ENCODE peak calls at places on chromosomes 16 and 17, in five cellular contexts. P, K, J, E and G are unnamed samples.
A peak's percentile ranks its signal among the peaks of the same experiment; 100 is the strongest.

GRCh38 chr17:10130733-10131132 is 67.7 kb downstream of the GAS7 start:
- DNase-seq in P (no peak), K (no peak), J (no peak), E (no peak), G (no peak)

GRCh38 chr17:35314415-35315216 is 58.8 kb downstream of the SLFN11 start:
- DNase-seq in K (no peak), E (no peak), J (no peak), P (no peak), G (no peak)

GRCh38 chr16:73172621-73173312 is 124.8 kb upstream of the ZFHX3 start:
- DNase-seq in J (peak; percentile 90), E (no peak), K (peak; percentile 65), P (no peak), G (no peak)

GRCh38 chr17:70879389-70879788 is 710.1 kb downstream of the KCNJ2 start:
- DNase-seq in J (no peak), K (no peak), E (no peak), P (no peak), G (no peak)

GRCh38 chr17:30021708-30022317 is 80.4 kb downstream of the EFCAB5 start:
- DNase-seq in E (peak; percentile 40), K (peak; percentile 54), P (no peak), J (peak; percentile 36), G (no peak)

GRCh38 chr16:16083421-16084156 is 134.2 kb downstream of the ABCC1 start:
- DNase-seq in J (no peak), E (no peak), P (no peak), K (peak; percentile 9), G (peak; percentile 48)

GRCh38 chr17:74332017-74332650 is 6.1 kb downstream of the KIF19 start:
- DNase-seq in E (no peak), K (no peak), J (no peak), P (no peak), G (no peak)

GRCh38 chr16:80592273-80592672 is 51.5 kb downstream of the DYNLRB2 start:
- DNase-seq in E (no peak), J (no peak), P (no peak), K (no peak), G (no peak)

GRCh38 chr17:66414528-66415175 is 112.2 kb downstream of the PRKCA start:
- DNase-seq in E (no peak), J (no peak), P (no peak), K (no peak), G (no peak)

GRCh38 chr16:14629612-14629918 is 495 bp downstream of the PARN start:
- DNase-seq in K (no peak), J (no peak), P (no peak), E (no peak), G (no peak)

GRCh38 chr17:74715144-74715543 is 2.4 kb upstream of the CD300LF start:
- DNase-seq in P (no peak), E (no peak), K (peak; percentile 31), J (no peak), G (no peak)

GRCh38 chr16:714558-715447 is at the start of gene METRN:
- DNase-seq in E (peak; percentile 87), K (peak; percentile 84), J (peak; percentile 93), P (peak; percentile 79), G (peak; percentile 83)

GRCh38 chr16:81315271-81316175 is 761 bp downstream of the GAN start:
- DNase-seq in J (peak; percentile 54), P (no peak), K (peak; percentile 42), E (peak; percentile 23), G (peak; percentile 34)

GRCh38 chr17:63132509-63132911 is 166.5 kb downstream of the TANC2 start:
- DNase-seq in J (no peak), P (no peak), E (no peak), K (no peak), G (no peak)

GRCh38 chr17:14510136-14510535 is 209.3 kb downstream of the HS3ST3B1 start:
- DNase-seq in E (no peak), K (no peak), J (no peak), P (no peak), G (no peak)

GRCh38 chr16:85515830-85516397 is 97.2 kb upstream of the GSE1 start:
- DNase-seq in E (no peak), P (no peak), J (peak; percentile 89), K (no peak), G (no peak)

GRCh38 chr17:65514082-65514481 is 47.4 kb downstream of the AXIN2 start:
- DNase-seq in E (no peak), P (no peak), K (peak; percentile 28), J (no peak), G (no peak)

GRCh38 chr17:58324409-58325288 is 3.9 kb downstream of the TSPOAP1 start:
- DNase-seq in P (no peak), E (no peak), K (peak; percentile 56), J (peak; percentile 73), G (no peak)
- H3K27ac ChIP-seq in P (no peak overlapping the region), E (no peak overlapping the region), K (no peak overlapping the region), J (peak overlapping the region; percentile 48), G (no peak overlapping the region)

GRCh38 chr17:39277110-39277509 is 51.4 kb upstream of the STAC2 start:
- DNase-seq in K (no peak), J (no peak), P (no peak), E (no peak), G (no peak)
- H3K27ac ChIP-seq in K (no peak overlapping the region), J (no peak overlapping the region), P (no peak overlapping the region), E (no peak overlapping the region), G (peak overlapping the region; percentile 59)

GRCh38 chr17:18291718-18292540 is 22.9 kb downstream of the TOP3A start:
- DNase-seq in J (no peak), E (no peak), P (no peak), K (no peak), G (no peak)
- H3K27ac ChIP-seq in J (no peak overlapping the region), E (no peak overlapping the region), P (no peak overlapping the region), K (no peak overlapping the region), G (peak overlapping the region; percentile 57)

GRCh38 chr16:67546761-67547422 is 15.4 kb upstream of the CTCF start:
- DNase-seq in K (peak; percentile 72), E (peak; percentile 67), P (no peak), J (peak; percentile 93), G (peak; percentile 69)
- H3K27ac ChIP-seq in K (no peak overlapping the region), E (no peak overlapping the region), P (peak overlapping the region; percentile 69), J (peak overlapping the region; percentile 64), G (peak overlapping the region; percentile 73)